ENCODE peak calls at places on chromosome 13, in four cellular contexts. R, C, U and T are unnamed samples.
A peak's percentile ranks its signal among the peaks of the same experiment; 100 is the strongest.

GRCh38 chr13:29961036-29961685 is 110.7 kb upstream of the UBL3 start:
- DNase-seq in R (no peak), C (peak; percentile 14), U (no peak), T (no peak)

GRCh38 chr13:24110011-24110410 is 50.5 kb upstream of the SPATA13 start:
- DNase-seq in R (no peak), C (no peak), U (no peak), T (no peak)

GRCh38 chr13:48891586-48891985 is 84.1 kb upstream of the FNDC3A start:
- DNase-seq in R (peak; percentile 68), C (peak; percentile 71), U (no peak), T (peak; percentile 58)

GRCh38 chr13:42485272-42485671 is 88.7 kb upstream of the TNFSF11 start:
- DNase-seq in R (no peak), C (no peak), U (no peak), T (no peak)

GRCh38 chr13:49409008-49409407 is 34.9 kb downstream of the CAB39L start:
- DNase-seq in R (peak; percentile 8), C (no peak), U (no peak), T (peak; percentile 2)

GRCh38 chr13:20160346-20161274 is at the start of gene GJA3:
- DNase-seq in R (peak; percentile 79), C (peak; percentile 32), U (peak; percentile 75), T (peak; percentile 66)

GRCh38 chr13:110201114-110201513 is 105.8 kb downstream of the COL4A1 start:
- DNase-seq in R (no peak), C (no peak), U (no peak), T (no peak)

GRCh38 chr13:26473571-26474230 is 83.8 kb upstream of the WASF3 start:
- DNase-seq in R (no peak), C (no peak), U (no peak), T (no peak)

GRCh38 chr13:44719857-44720671 is 143.9 kb upstream of the TSC22D1 start:
- DNase-seq in R (peak; percentile 88), C (peak; percentile 80), U (no peak), T (peak; percentile 66)

GRCh38 chr13:63364159-63364558 is 1948.5 kb upstream of the PCDH20 start:
- DNase-seq in R (no peak), C (no peak), U (no peak), T (no peak)

GRCh38 chr13:33204130-33204927 is 81.2 kb downstream of the STARD13 start:
- DNase-seq in R (peak; percentile 94), C (no peak), U (no peak), T (peak; percentile 68)